ENCODE peak calls at places on chromosomes 2 and 18, in six cellular contexts. Z is AG10803, G is IMR-90, I is adrenal gland, U is heart right ventricle, M is fibroblast of the aortic adventitia. X is an unnamed sample.

GRCh38 chr18:67266591-67267237 is 249.8 kb downstream of the DSEL start:
- DNase-seq in Z (peak; percentile 75), G (peak; percentile 59), I (no peak), U (no peak), M (peak; percentile 47), X (no peak)

GRCh38 chr2:54968561-54969218 is 81.6 kb downstream of the RTN4 start:
- DNase-seq in Z (no peak), G (no peak), I (no peak), U (no peak), M (no peak), X (no peak)

GRCh38 chr2:8472545-8473361 is 209.1 kb upstream of the ID2 start:
- DNase-seq in Z (no peak), G (no peak), I (no peak), U (no peak), M (no peak), X (peak; percentile 52)

GRCh38 chr2:188032786-188033185 is 258.9 kb upstream of the GULP1 start:
- DNase-seq in Z (no peak), G (no peak), I (no peak), U (no peak), M (no peak), X (no peak)

GRCh38 chr18:4908239-4908638 is 288.8 kb downstream of the AKAIN1 start:
- DNase-seq in Z (no peak), G (no peak), I (no peak), U (no peak), M (no peak), X (no peak)

GRCh38 chr18:13501896-13502295 is 224.5 kb downstream of the FAM210A start:
- DNase-seq in Z (no peak), G (no peak), I (no peak), U (no peak), M (no peak), X (no peak)

GRCh38 chr2:126825306-126825705 is 73.4 kb upstream of the TEX51 start:
- DNase-seq in Z (no peak), G (no peak), I (no peak), U (no peak), M (no peak), X (no peak)

GRCh38 chr18:28175047-28175929 is 1.6 kb downstream of the CDH2 start:
- DNase-seq in Z (peak; percentile 56), G (peak; percentile 42), I (peak; percentile 64), U (peak; percentile 58), M (peak; percentile 61), X (no peak)

GRCh38 chr2:46187112-46187618 is 110.0 kb upstream of the EPAS1 start:
- DNase-seq in Z (peak; percentile 97), G (peak; percentile 71), I (no peak), U (no peak), M (peak; percentile 87), X (no peak)

GRCh38 chr2:101223814-101224231 is 28.9 kb upstream of the CNOT11 start:
- DNase-seq in Z (peak; percentile 76), G (no peak), I (no peak), U (no peak), M (no peak), X (no peak)

GRCh38 chr2:20071397-20072383 is 20.3 kb upstream of the LAPTM4A start:
- DNase-seq in Z (peak; percentile 99), G (peak; percentile 98), I (peak; percentile 28), U (peak; percentile 67), M (peak; percentile 99), X (peak; percentile 65)

GRCh38 chr18:26971327-26971918 is 105.9 kb upstream of the AQP4 start:
- DNase-seq in Z (no peak), G (no peak), I (no peak), U (no peak), M (no peak), X (no peak)

GRCh38 chr2:18552351-18553077 is 7.9 kb downstream of the RDH14 start:
- DNase-seq in Z (no peak), G (no peak), I (no peak), U (no peak), M (peak; percentile 45), X (no peak)

GRCh38 chr2:121479882-121480522 is 50.7 kb upstream of the RNU4ATAC start:
- DNase-seq in Z (peak; percentile 86), G (no peak), I (no peak), U (no peak), M (peak; percentile 64), X (no peak)

GRCh38 chr18:67354091-67354490 is 162.4 kb downstream of the DSEL start:
- DNase-seq in Z (no peak), G (no peak), I (no peak), U (no peak), M (no peak), X (no peak)

GRCh38 chr2:235116885-235117492 is 165.2 kb downstream of the SH3BP4 start:
- DNase-seq in Z (peak; percentile 53), G (peak; percentile 48), I (no peak), U (no peak), M (peak; percentile 74), X (no peak)

GRCh38 chr2:224401641-224402342 is at the start of gene FAM124B:
- DNase-seq in Z (peak; percentile 29), G (peak; percentile 42), I (peak; percentile 34), U (peak; percentile 61), M (peak; percentile 70), X (peak; percentile 88)

GRCh38 chr2:88448248-88448647 is 4.2 kb downstream of the FOXI3 start:
- DNase-seq in Z (no peak), G (no peak), I (no peak), U (no peak), M (no peak), X (peak; percentile 52)

GRCh38 chr2:234137400-234138014 is 87.0 kb downstream of the SPP2 start:
- DNase-seq in Z (peak; percentile 46), G (peak; percentile 21), I (no peak), U (no peak), M (peak; percentile 75), X (no peak)

GRCh38 chr2:2266699-2267449 is 64.2 kb downstream of the MYT1L start:
- DNase-seq in Z (no peak), G (no peak), I (no peak), U (no peak), M (no peak), X (peak; percentile 53)

GRCh38 chr2:207688597-207688996 is 22.8 kb upstream of the CCNYL1 start:
- DNase-seq in Z (no peak), G (no peak), I (no peak), U (no peak), M (no peak), X (no peak)

GRCh38 chr2:237691908-237692600 is 64.7 kb downstream of the LRRFIP1 start:
- DNase-seq in Z (peak; percentile 86), G (peak; percentile 80), I (peak; percentile 98), U (peak; percentile 98), M (peak; percentile 80), X (peak; percentile 95)

GRCh38 chr2:237689569-237690131 is 62.3 kb downstream of the LRRFIP1 start:
- DNase-seq in Z (no peak), G (no peak), I (peak; percentile 52), U (peak; percentile 48), M (no peak), X (no peak)

GRCh38 chr2:237692601-237693079 is 65.3 kb downstream of the LRRFIP1 start:
- DNase-seq in Z (no peak), G (no peak), I (peak; percentile 60), U (peak; percentile 49), M (no peak), X (peak; percentile 91)

GRCh38 chr2:237693281-237694039 is 66.1 kb downstream of the LRRFIP1 start:
- DNase-seq in Z (peak; percentile 75), G (peak; percentile 69), I (no peak), U (no peak), M (peak; percentile 60), X (no peak)

DNA sequence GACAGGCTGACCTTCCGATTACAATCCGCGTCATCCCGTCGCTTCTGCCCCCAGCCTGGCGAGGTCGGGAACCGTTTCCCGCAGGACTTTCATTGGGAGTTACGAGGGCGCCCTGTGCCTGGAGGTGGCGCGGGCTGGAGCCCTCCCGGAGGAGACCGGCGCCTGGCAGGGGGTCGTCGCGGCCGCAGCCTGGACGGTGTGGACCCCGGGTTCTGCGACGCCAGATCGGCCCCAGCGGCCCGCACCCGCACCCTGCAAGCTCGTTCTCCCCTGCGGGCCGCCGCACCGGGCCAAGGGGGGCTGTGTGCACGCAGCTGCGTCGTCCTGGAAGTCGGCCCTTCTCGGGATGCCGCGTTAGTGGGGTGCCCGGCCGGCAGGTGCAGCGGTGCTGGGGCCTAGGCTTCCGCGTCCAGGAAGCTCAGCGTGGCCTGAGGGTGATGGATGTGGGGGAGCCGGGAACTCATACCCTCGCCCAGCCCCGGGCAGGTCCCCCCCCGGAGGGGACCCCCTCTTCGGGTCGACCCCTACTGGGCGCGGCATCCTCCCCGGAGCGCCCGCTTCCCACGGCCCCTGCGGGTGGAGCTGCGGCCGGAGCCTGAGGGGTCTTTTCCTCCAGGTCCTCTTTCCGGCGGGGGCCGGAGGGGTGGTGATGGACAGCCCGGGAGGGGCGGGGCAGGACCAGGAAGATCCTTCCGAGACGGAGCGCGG is 64.0 kb downstream of the LRRFIP1 start:
- DNase-seq in Z (no peak), G (no peak), I (no peak), U (no peak), M (no peak), X (no peak)
- H3K4me3 ChIP-seq in Z (peak overlapping the region; percentile 59), G (peak overlapping the region; percentile 68), I (peak overlapping the region; percentile 85), U (peak overlapping the region; percentile 72), M (peak overlapping the region; percentile 58), X (peak overlapping the region; percentile 51)

GRCh38 chr2:190017837-190018236 is 44.7 kb downstream of the MSTN start:
- DNase-seq in Z (no peak), G (no peak), I (no peak), U (no peak), M (no peak), X (no peak)
- H3K4me3 ChIP-seq in Z (no peak overlapping the region), G (no peak overlapping the region), I (no peak overlapping the region), U (no peak overlapping the region), M (no peak overlapping the region), X (no peak overlapping the region)

GRCh38 chr2:168912466-168913170 is 11.5 kb downstream of the G6PC2 start:
- DNase-seq in Z (peak; percentile 9), G (peak; percentile 4), I (peak; percentile 15), U (peak; percentile 42), M (peak; percentile 23), X (no peak)
- H3K4me3 ChIP-seq in Z (peak overlapping the region; percentile 42), G (peak overlapping the region; percentile 15), I (peak overlapping the region; percentile 24), U (peak overlapping the region; percentile 4), M (peak overlapping the region; percentile 48), X (no peak overlapping the region)

GRCh38 chr2:230990131-230990898 is 5.6 kb upstream of the SPATA3 start:
- DNase-seq in Z (no peak), G (no peak), I (no peak), U (no peak), M (no peak), X (no peak)

GRCh38 chr2:230987137-230988020 is 8.5 kb upstream of the SPATA3 start:
- DNase-seq in Z (peak; percentile 56), G (peak; percentile 47), I (peak; percentile 78), U (peak; percentile 83), M (peak; percentile 61), X (peak; percentile 47)

GRCh38 chr2:230989731-230990130 is 6.2 kb upstream of the SPATA3 start:
- DNase-seq in Z (no peak), G (no peak), I (no peak), U (no peak), M (no peak), X (no peak)

GRCh38 chr2:230990899-230991150 is 5.1 kb upstream of the SPATA3 start:
- DNase-seq in Z (no peak), G (no peak), I (no peak), U (no peak), M (no peak), X (no peak)

DNA sequence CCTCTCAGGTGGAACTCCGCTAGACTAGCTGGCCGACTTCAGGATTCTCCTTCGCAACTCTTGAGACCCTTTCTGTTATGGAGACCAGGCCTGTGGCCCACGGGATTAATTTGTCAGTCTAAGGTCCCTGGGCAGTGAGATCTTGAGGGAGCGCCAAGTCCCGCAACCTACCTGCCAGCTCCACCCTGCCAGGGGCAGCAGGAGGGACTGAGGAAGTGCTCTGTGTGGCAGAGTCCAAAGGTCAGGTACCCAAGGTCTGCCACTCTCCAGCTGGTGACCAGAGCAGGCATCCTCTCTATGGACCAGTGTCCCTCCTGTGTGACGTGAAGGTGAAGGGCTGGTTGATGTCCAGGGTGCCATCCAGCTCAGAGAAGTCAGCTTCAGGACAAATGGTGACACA is 4.3 kb upstream of the SPATA3 start:
- DNase-seq in Z (no peak), G (no peak), I (no peak), U (no peak), M (no peak), X (no peak)
- H3K4me3 ChIP-seq in Z (no peak overlapping the region), G (no peak overlapping the region), I (no peak overlapping the region), U (no peak overlapping the region), M (no peak overlapping the region), X (no peak overlapping the region)

X was measured in lower leg skin.